ENCODE peak calls at places on chromosomes 12 and 14, in ten cellular contexts. P is GM13977, K is HCT116, C is GM12865, H is GM20000, X is H9, N is left lung, Y is neural progenitor cell, J is neural crest cell, W is endothelial cell. I is an unnamed sample.

GRCh38 chr12:58139894-58140293 is 198.5 kb downstream of the ATP23 start:
- DNase-seq in P (no peak), K (no peak), C (no peak), H (no peak), X (no peak), N (no peak), Y (no peak), J (no peak), W (no peak), I (no peak)

GRCh38 chr12:93662961-93663728 is 14.0 kb upstream of the CRADD start:
- DNase-seq in P (no peak), K (no peak), C (no peak), H (no peak), X (no peak), N (no peak), Y (no peak), J (no peak), W (no peak), I (no peak)

GRCh38 chr12:103840399-103840880 is 594 bp downstream of the NT5DC3 start:
- DNase-seq in P (peak; percentile 64), K (no peak), C (peak; percentile 40), H (peak; percentile 52), X (no peak), N (peak; percentile 81), Y (no peak), J (no peak), W (peak; percentile 15), I (peak; percentile 52)

GRCh38 chr12:67659296-67659695 is 10.8 kb downstream of the DYRK2 start:
- DNase-seq in P (no peak), K (no peak), C (no peak), H (no peak), X (no peak), N (no peak), Y (no peak), J (no peak), W (no peak), I (no peak)

GRCh38 chr12:76790564-76791552 is 26.9 kb downstream of the ZDHHC17 start:
- DNase-seq in P (peak; percentile 39), K (peak; percentile 6), C (peak; percentile 25), H (peak; percentile 15), X (no peak), N (no peak), Y (peak; percentile 46), J (no peak), W (no peak), I (peak; percentile 24)

GRCh38 chr12:117069926-117070900 is 29.0 kb downstream of the TESC start:
- DNase-seq in P (no peak), K (no peak), C (peak; percentile 42), H (no peak), X (peak; percentile 58), N (peak; percentile 82), Y (peak; percentile 37), J (no peak), W (no peak), I (no peak)

GRCh38 chr12:47021298-47021697 is 58.1 kb upstream of the PCED1B start:
- DNase-seq in P (peak; percentile 23), K (peak; percentile 90), C (peak; percentile 52), H (peak; percentile 45), X (no peak), N (no peak), Y (peak; percentile 70), J (peak; percentile 25), W (peak; percentile 38), I (peak; percentile 86)

GRCh38 chr14:105419305-105420091 is at the start of gene MTA1:
- DNase-seq in P (peak; percentile 93), K (no peak), C (peak; percentile 46), H (peak; percentile 96), X (no peak), N (peak; percentile 88), Y (peak; percentile 83), J (peak; percentile 24), W (no peak), I (peak; percentile 47)

GRCh38 chr12:91098942-91099341 is 12.4 kb downstream of the LUM start:
- DNase-seq in P (no peak), K (peak; percentile 24), C (no peak), H (no peak), X (no peak), N (no peak), Y (no peak), J (no peak), W (no peak), I (peak; percentile 71)

GRCh38 chr12:106918746-106919145 is 37.0 kb upstream of the TMEM263 start:
- DNase-seq in P (no peak), K (peak; percentile 6), C (no peak), H (no peak), X (peak; percentile 67), N (no peak), Y (peak; percentile 86), J (peak; percentile 28), W (peak; percentile 39), I (peak; percentile 17)

GRCh38 chr12:53866727-53867126 is 71.9 kb upstream of the HOXC13 start:
- DNase-seq in P (no peak), K (no peak), C (no peak), H (no peak), X (no peak), N (no peak), Y (no peak), J (no peak), W (no peak), I (no peak)

GRCh38 chr14:23054000-23054811 is 3.1 kb downstream of the CDH24 start:
- DNase-seq in P (peak; percentile 62), K (no peak), C (no peak), H (peak; percentile 60), X (peak; percentile 50), N (no peak), Y (peak; percentile 39), J (no peak), W (peak; percentile 46), I (no peak)

GRCh38 chr14:38862381-38862780 is 240.7 kb downstream of the SEC23A start:
- DNase-seq in P (no peak), K (no peak), C (no peak), H (no peak), X (no peak), N (no peak), Y (no peak), J (no peak), W (no peak), I (no peak)

GRCh38 chr12:132213359-132214160 is 69.3 kb downstream of the NOC4L start:
- DNase-seq in P (no peak), K (no peak), C (no peak), H (no peak), X (no peak), N (peak; percentile 61), Y (no peak), J (no peak), W (no peak), I (no peak)

GRCh38 chr14:101812071-101812470 is 50.6 kb downstream of the PPP2R5C start:
- DNase-seq in P (no peak), K (no peak), C (no peak), H (no peak), X (no peak), N (no peak), Y (no peak), J (no peak), W (no peak), I (no peak)

GRCh38 chr14:46861753-46862152 is 210.2 kb upstream of the RPL10L start:
- DNase-seq in P (no peak), K (no peak), C (no peak), H (no peak), X (no peak), N (no peak), Y (no peak), J (no peak), W (no peak), I (no peak)
- TF ChIP-seq CTCF in P (no peak), K (no peak), C (no peak), H (no peak), X (no peak), N (no peak), Y (no peak), J (no peak), W (no peak), I (no peak)

GRCh38 chr12:121096199-121096798 is 36.4 kb upstream of the P2RX7 start:
- DNase-seq in P (no peak), K (no peak), C (no peak), H (no peak), X (no peak), N (no peak), Y (no peak), J (no peak), W (no peak), I (no peak)
- TF ChIP-seq CTCF in P (no peak), K (no peak), C (no peak), H (no peak), X (no peak), N (no peak), Y (no peak), J (peak; percentile 9), W (peak; percentile 2), I (no peak)

DNA sequence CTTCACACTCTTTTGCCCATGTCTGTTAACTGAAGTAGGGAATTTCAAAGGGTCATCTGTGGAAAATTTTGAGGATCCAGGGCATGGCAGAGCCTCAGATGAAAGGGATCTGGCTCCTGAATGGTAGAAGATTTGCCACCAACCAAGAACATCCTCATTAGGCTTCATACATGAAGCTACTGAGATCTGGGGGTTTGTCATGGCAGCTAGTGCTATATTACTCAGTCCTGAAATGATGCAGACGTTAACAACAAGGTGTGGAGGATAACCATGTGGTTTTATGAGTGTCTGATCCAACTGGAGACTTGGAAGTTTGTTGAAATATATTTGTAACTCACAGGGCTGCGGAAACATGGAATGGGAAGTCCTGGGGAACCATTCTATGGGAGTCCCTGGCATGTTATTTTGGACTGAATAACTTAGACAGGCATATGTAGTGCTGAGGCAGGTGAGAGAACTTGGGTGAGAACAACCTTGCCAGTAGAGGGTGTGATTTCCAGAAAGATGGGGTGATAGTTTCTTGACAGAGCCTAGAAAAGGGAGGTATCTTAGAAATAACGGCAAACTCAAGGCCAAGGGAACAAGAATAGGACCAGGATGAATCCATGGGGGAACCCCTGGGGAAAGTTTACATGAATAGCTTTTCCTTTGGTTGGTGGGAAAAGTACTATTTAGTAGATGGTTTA is 42.0 kb upstream of the C12orf75 start:
- DNase-seq in P (peak; percentile 6), K (no peak), C (no peak), H (no peak), X (no peak), N (no peak), Y (no peak), J (no peak), W (no peak), I (no peak)
- TF ChIP-seq CTCF in P (no peak), K (no peak), C (no peak), H (no peak), X (no peak), N (no peak), Y (no peak), J (no peak), W (no peak), I (no peak)

DNA sequence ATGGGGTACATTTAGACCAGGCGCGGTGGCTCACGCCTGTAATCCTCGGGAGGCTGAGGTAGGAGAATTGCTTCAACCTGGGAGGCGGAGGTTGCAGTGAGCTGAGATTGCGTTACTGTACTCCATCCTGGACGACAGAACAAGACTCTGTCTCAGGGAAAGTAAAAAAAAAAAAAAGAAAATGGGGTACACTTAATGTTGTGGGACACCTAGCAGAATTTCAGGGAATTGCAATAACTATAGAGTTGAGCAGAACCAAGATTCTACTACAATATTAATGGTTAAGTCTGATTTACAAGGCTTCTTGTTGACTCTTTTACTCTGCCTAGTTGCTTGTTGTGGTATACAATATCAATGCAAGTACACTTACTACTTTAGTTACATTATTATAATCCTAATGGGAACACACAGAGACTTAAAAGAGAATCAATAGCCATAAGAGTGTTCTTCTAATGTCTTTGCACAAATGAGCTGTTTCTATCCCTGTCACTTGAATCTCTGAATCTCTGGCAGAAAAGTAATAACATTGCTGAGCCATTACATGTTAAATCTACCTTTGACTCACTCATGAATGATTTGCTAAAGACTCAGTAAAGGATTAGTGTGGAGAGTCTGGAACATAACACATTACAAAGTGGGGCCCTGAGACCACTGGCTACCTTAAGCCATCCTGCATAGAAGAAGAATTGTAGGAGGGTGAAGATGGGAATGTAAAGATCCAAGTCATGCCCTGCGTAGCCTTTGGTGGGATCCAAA is 22.7 kb downstream of the BEST3 start:
- DNase-seq in P (no peak), K (no peak), C (no peak), H (no peak), X (no peak), N (no peak), Y (no peak), J (no peak), W (no peak), I (no peak)
- TF ChIP-seq CTCF in P (no peak), K (peak; percentile 17), C (no peak), H (no peak), X (peak; percentile 40), N (no peak), Y (peak; percentile 22), J (no peak), W (no peak), I (peak; percentile 4)

I was measured in MCF 10A.